ENCODE peak calls at places on chromosomes 6 and 20, in four cellular contexts. O, M, W and D are unnamed samples.

GRCh38 chr6:125117818-125118217 is 35.8 kb upstream of the TPD52L1 start:
- DNase-seq in M (no peak), W (no peak), O (no peak), D (no peak)

GRCh38 chr6:140300331-140300730 is 925.9 kb upstream of the CITED2 start:
- DNase-seq in O (no peak), M (no peak), W (no peak), D (no peak)

GRCh38 chr20:20085071-20085470 is 32.7 kb downstream of the CFAP61 start:
- DNase-seq in W (no peak), O (no peak), M (no peak), D (no peak)

GRCh38 chr20:10113746-10114145 is 79.0 kb downstream of the ANKEF1 start:
- DNase-seq in W (no peak), M (no peak), O (no peak), D (no peak)

GRCh38 chr6:104625536-104625935 is 234.2 kb downstream of the HACE1 start:
- DNase-seq in W (no peak), M (peak; percentile 16), O (peak; percentile 49), D (peak; percentile 87)

GRCh38 chr6:81751388-81752083 is 945 bp downstream of the TENT5A start:
- DNase-seq in W (no peak), O (peak; percentile 39), M (peak; percentile 38), D (peak; percentile 39)

GRCh38 chr6:44298055-44298803 is 14.9 kb downstream of the AARS2 start:
- DNase-seq in O (peak; percentile 54), W (no peak), M (no peak), D (peak; percentile 25)

GRCh38 chr20:4326194-4327065 is 311.1 kb upstream of the RNF24 start:
- DNase-seq in O (no peak), W (no peak), M (peak; percentile 4), D (no peak)

GRCh38 chr6:43627008-43627825 is 1.8 kb downstream of the GTPBP2 start:
- DNase-seq in M (peak; percentile 99), W (no peak), O (no peak), D (peak; percentile 51)

GRCh38 chr20:3398681-3399252 is 8.7 kb downstream of the DNAAF9 start:
- DNase-seq in M (peak; percentile 86), O (no peak), W (no peak), D (no peak)

GRCh38 chr6:119612176-119612870 is 262.8 kb upstream of the MAN1A1 start:
- DNase-seq in W (no peak), M (peak; percentile 8), O (no peak), D (peak; percentile 54)

GRCh38 chr6:152052061-152052460 is 244.6 kb downstream of the ESR1 start:
- DNase-seq in O (no peak), M (no peak), W (no peak), D (peak; percentile 9)

GRCh38 chr6:4059115-4059777 is 19.7 kb downstream of the FAM217A start:
- DNase-seq in M (peak; percentile 90), W (peak; percentile 9), O (no peak), D (peak; percentile 84)

GRCh38 chr6:116465246-116465645 is 4.1 kb downstream of the CALHM6 start:
- DNase-seq in M (no peak), O (no peak), W (no peak), D (no peak)

GRCh38 chr20:53921443-53921973 is 148.9 kb downstream of the BCAS1 start:
- DNase-seq in M (no peak), O (no peak), W (no peak), D (no peak)

GRCh38 chr6:64681416-64682160 is 1025.4 kb downstream of the EYS start:
- DNase-seq in O (no peak), W (no peak), M (no peak), D (no peak)

GRCh38 chr6:113873043-113873667 is 16.0 kb downstream of the MARCKS start:
- DNase-seq in M (no peak), W (no peak), O (no peak), D (no peak)

GRCh38 chr6:56359201-56359899 is 112.0 kb upstream of the COL21A1 start:
- DNase-seq in O (peak; percentile 58), W (no peak), M (peak; percentile 79), D (peak; percentile 80)

GRCh38 chr6:105601541-105602174 is 198.8 kb upstream of the PREP start:
- DNase-seq in W (no peak), O (no peak), M (peak; percentile 100), D (peak; percentile 35)

GRCh38 chr6:141488466-141488865 is 644.3 kb upstream of the GJE1 start:
- DNase-seq in M (peak; percentile 46), O (no peak), W (no peak), D (no peak)

GRCh38 chr6:28522594-28523557 is 2.8 kb upstream of the GPX5 start:
- DNase-seq in O (no peak), W (no peak), M (no peak), D (peak; percentile 74)

GRCh38 chr20:45020236-45020886 is 54.0 kb downstream of the STK4 start:
- DNase-seq in W (no peak), O (no peak), M (peak; percentile 33), D (no peak)

GRCh38 chr6:52233975-52234823 is 10.1 kb downstream of the IL17F start:
- DNase-seq in W (peak; percentile 25), M (peak; percentile 63), O (peak; percentile 70), D (peak; percentile 80)

GRCh38 chr20:51800132-51800721 is 2.1 kb downstream of the SALL4 start:
- DNase-seq in M (no peak), W (peak; percentile 82), O (peak; percentile 97), D (peak; percentile 93)

GRCh38 chr6:142867988-142868818 is 76.8 kb downstream of the HIVEP2 start:
- DNase-seq in O (no peak), M (peak; percentile 51), W (no peak), D (no peak)

GRCh38 chr6:26387565-26387964 is 4.7 kb downstream of the BTN2A2 start:
- DNase-seq in W (no peak), M (no peak), O (no peak), D (no peak)

GRCh38 chr20:34111057-34111711 is 859 bp downstream of the EIF2S2 start:
- DNase-seq in M (peak; percentile 71), W (no peak), O (no peak), D (peak; percentile 66)

GRCh38 chr6:140226637-140227036 is 852.2 kb upstream of the CITED2 start:
- DNase-seq in O (no peak), W (no peak), M (no peak), D (no peak)

GRCh38 chr6:6966127-6966526 is 141.6 kb upstream of the RREB1 start:
- DNase-seq in O (no peak), M (no peak), W (no peak), D (no peak)

GRCh38 chr6:21201181-21201580 is 392.4 kb upstream of the SOX4 start:
- DNase-seq in O (no peak), W (no peak), M (no peak), D (no peak)

GRCh38 chr6:30732237-30732943 is 10.1 kb downstream of the FLOT1 start:
- DNase-seq in O (no peak), W (no peak), M (no peak), D (no peak)
- H3K23ac ChIP-seq in O (no peak overlapping the region), W (no peak overlapping the region), M (no peak overlapping the region), D (no peak overlapping the region)

DNA sequence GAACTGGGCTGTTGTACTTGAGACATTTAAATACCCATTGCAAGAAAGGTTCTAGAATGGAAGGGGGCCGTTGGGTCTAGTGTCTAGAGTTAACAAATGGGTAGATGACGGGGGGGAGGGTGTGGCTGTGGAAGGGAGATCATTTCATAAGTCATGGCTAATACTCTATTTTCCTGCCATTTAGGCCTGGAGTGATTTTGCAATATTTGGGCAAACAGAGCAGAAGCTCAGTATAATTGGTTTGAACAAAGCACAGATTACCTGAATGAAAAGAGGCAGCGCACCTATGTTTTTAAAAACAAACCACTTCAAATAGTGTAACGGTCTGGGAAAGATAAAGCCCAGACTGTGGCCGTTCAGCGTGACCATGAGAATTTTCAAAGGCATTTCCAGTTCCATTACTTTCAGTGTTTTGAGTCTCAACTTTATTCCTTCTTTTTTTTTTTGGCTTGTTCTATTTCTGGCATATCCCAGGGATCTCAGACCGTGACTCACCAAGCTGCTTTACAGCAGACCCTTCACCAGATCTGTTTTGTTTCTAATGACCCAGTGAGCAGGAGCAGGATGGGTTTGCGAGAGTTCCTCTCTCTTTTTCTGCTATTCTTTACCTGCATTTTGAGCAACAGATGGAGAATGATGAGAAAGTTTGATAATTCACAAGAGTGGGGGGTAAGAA is 73.7 kb downstream of the LYRM2 start:
- DNase-seq in O (no peak), M (no peak), W (no peak), D (no peak)
- H3K56ac ChIP-seq in O (no peak overlapping the region), M (no peak overlapping the region), W (no peak overlapping the region), D (no peak overlapping the region)

DNA sequence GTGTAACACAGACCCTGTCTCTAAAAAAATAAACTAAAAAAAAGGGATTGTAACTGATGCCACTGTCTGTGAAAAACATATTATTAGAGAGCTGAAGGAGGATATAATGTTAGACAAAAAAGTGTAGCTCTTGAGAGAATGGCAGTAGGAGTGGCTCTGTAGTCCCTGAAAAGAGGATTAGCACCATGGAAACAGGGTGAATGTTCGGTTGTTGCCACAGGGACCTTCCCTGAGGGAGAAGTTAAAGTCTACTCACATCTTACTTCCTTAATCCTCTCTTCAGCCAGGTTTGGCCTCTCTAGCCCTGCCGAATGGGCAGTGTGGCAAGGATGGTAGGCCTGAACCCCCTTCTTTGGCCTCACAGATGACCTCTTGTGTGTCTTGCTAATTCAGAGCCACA is 12.1 kb downstream of the SCAND1 start:
- DNase-seq in O (no peak), M (no peak), W (no peak), D (peak; percentile 31)
- H3K9ac ChIP-seq in O (no peak overlapping the region), M (no peak overlapping the region), W (no peak overlapping the region), D (no peak overlapping the region)

GRCh38 chr6:40541556-40542174 is 45.5 kb downstream of the LRFN2 start:
- DNase-seq in M (no peak), O (no peak), W (no peak), D (no peak)

GRCh38 chr6:40543776-40544175 is 43.4 kb downstream of the LRFN2 start:
- DNase-seq in M (no peak), W (no peak), O (no peak), D (peak; percentile 15)

GRCh38 chr6:40540790-40541189 is 46.4 kb downstream of the LRFN2 start:
- DNase-seq in M (no peak), W (no peak), O (no peak), D (no peak)

GRCh38 chr6:40543133-40543532 is 44.0 kb downstream of the LRFN2 start:
- DNase-seq in M (no peak), O (no peak), W (no peak), D (no peak)

GRCh38 chr6:40542175-40542764 is 44.9 kb downstream of the LRFN2 start:
- DNase-seq in M (no peak), O (peak; percentile 51), W (no peak), D (peak; percentile 22)
- H3K23ac ChIP-seq in M (no peak overlapping the region), O (no peak overlapping the region), W (no peak overlapping the region), D (no peak overlapping the region)

DNA sequence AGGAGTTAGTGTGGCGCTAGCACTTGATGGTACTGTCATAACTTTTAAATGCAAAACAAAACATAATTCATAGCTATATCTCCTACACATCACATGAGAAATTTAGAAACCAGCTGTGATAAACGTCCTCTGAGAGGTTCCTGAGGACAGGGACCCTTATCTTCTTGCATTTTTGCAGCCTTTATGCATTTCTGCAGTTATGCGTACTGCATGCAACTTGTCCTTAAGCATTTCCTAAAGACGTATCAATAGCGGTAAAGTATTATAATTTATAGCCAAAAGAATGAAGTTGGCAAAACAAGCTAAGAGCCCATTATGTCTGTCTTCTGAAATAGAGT is 1.7 kb downstream of the NAPB start:
- DNase-seq in W (no peak), O (no peak), M (no peak), D (no peak)
- H3K56ac ChIP-seq in W (no peak overlapping the region), O (no peak overlapping the region), M (peak overlapping the region; percentile 29), D (peak overlapping the region; percentile 34)